ENCODE peak calls at places on chromosomes 1 and 21, in five cellular contexts. H, L, K, Q and Y are unnamed samples.

GRCh38 chr1:38740543-38740942 is 119.0 kb downstream of the RRAGC start:
- DNase-seq in H (no peak), L (no peak), K (no peak), Q (peak), Y (no peak)

GRCh38 chr1:192491804-192492554 is 83.6 kb upstream of the RGS1 start:
- DNase-seq in H (no peak), L (no peak), K (no peak), Q (no peak), Y (no peak)

GRCh38 chr1:20356850-20357459 is 66.3 kb downstream of the VWA5B1 start:
- DNase-seq in H (no peak), L (no peak), K (no peak), Q (no peak), Y (no peak)

GRCh38 chr1:6209661-6210605 is 4.0 kb downstream of the RNF207 start:
- DNase-seq in H (no peak), L (no peak), K (no peak), Q (no peak), Y (no peak)

GRCh38 chr21:43362306-43362927 is 64.5 kb downstream of the SIK1 start:
- DNase-seq in H (peak), L (peak), K (peak), Q (no peak), Y (no peak)

GRCh38 chr1:15452866-15453571 is 3.5 kb upstream of the CELA2A start:
- DNase-seq in H (no peak), L (no peak), K (no peak), Q (no peak), Y (no peak)

GRCh38 chr1:226608699-226609505 is 60.3 kb downstream of the STUM start:
- DNase-seq in H (peak), L (peak), K (peak), Q (no peak), Y (no peak)

GRCh38 chr1:179231923-179232322 is 2.4 kb upstream of the ABL2 start:
- DNase-seq in H (no peak), L (no peak), K (no peak), Q (no peak), Y (no peak)

GRCh38 chr1:147627435-147628110 is 42.8 kb downstream of the ACP6 start:
- DNase-seq in H (peak), L (peak), K (peak), Q (no peak), Y (no peak)

GRCh38 chr1:36322786-36323635 is 434 bp downstream of the EVA1B start:
- DNase-seq in H (no peak), L (peak), K (no peak), Q (peak), Y (no peak)

GRCh38 chr1:153532161-153532560 is 3.6 kb downstream of the S100A6 start:
- DNase-seq in H (no peak), L (no peak), K (no peak), Q (no peak), Y (no peak)

GRCh38 chr1:183998045-183998444 is 39.5 kb downstream of the COLGALT2 start:
- DNase-seq in H (no peak), L (no peak), K (no peak), Q (no peak), Y (no peak)

GRCh38 chr1:199305053-199305452 is 666.2 kb downstream of the PTPRC start:
- DNase-seq in H (no peak), L (no peak), K (no peak), Q (no peak), Y (no peak)

GRCh38 chr1:156372265-156372586 is 3.2 kb downstream of the RHBG start:
- DNase-seq in H (no peak), L (no peak), K (no peak), Q (no peak), Y (no peak)

GRCh38 chr1:27413004-27413403 is 20.6 kb downstream of the GPR3 start:
- DNase-seq in H (no peak), L (no peak), K (no peak), Q (no peak), Y (no peak)

GRCh38 chr1:63124666-63125191 is 197.6 kb upstream of the FOXD3 start:
- DNase-seq in H (no peak), L (no peak), K (no peak), Q (peak), Y (no peak)

GRCh38 chr1:150233359-150234308 is 2.3 kb downstream of the ANP32E start:
- DNase-seq in H (no peak), L (peak), K (no peak), Q (no peak), Y (no peak)

GRCh38 chr1:39250460-39251240 is 46.2 kb downstream of the MACF1 start:
- DNase-seq in H (no peak), L (no peak), K (no peak), Q (peak), Y (no peak)

GRCh38 chr1:248818505-248819374 is 7.0 kb downstream of the SH3BP5L start:
- DNase-seq in H (no peak), L (no peak), K (no peak), Q (no peak), Y (no peak)

GRCh38 chr1:39620659-39621165 is 18.7 kb downstream of the HEYL start:
- DNase-seq in H (no peak), L (no peak), K (no peak), Q (no peak), Y (no peak)

GRCh38 chr1:54861070-54861761 is 25.8 kb downstream of the DHCR24 start:
- DNase-seq in H (no peak), L (no peak), K (no peak), Q (no peak), Y (no peak)

GRCh38 chr1:148263906-148264255 is 111.8 kb upstream of the NBPF11 start:
- DNase-seq in H (no peak), L (no peak), K (no peak), Q (no peak), Y (no peak)

GRCh38 chr1:162906485-162906884 is 45.5 kb upstream of the CCDC190 start:
- DNase-seq in H (no peak), L (no peak), K (no peak), Q (no peak), Y (no peak)

GRCh38 chr1:22450421-22451021 is 1.1 kb upstream of the ZBTB40 start:
- DNase-seq in H (no peak), L (no peak), K (no peak), Q (no peak), Y (no peak)

GRCh38 chr1:205507896-205508714 is 3.6 kb downstream of the CDK18 start:
- DNase-seq in H (no peak), L (no peak), K (no peak), Q (no peak), Y (no peak)